ENCODE peak calls at places on chromosomes 6 and 20, in four cellular contexts. V, L, U and E are unnamed samples.
A peak's percentile ranks its signal among the peaks of the same experiment; 100 is the strongest.

GRCh38 chr20:3723284-3723683 is 9.2 kb upstream of the HSPA12B start:
- DNase-seq in V (no peak), L (no peak), U (no peak), E (no peak)

GRCh38 chr20:49275634-49276033 is 2.2 kb downstream of the ZNFX1 start:
- DNase-seq in V (no peak), L (no peak), U (no peak), E (no peak)

GRCh38 chr6:130779658-130780033 is 47.6 kb upstream of the SMLR1 start:
- DNase-seq in V (no peak), L (no peak), U (no peak), E (no peak)

GRCh38 chr20:63092660-63093215 is 86.0 kb upstream of the BHLHE23 start:
- DNase-seq in V (no peak), L (no peak), U (no peak), E (no peak)

GRCh38 chr6:5202941-5203340 is 57.8 kb downstream of the LYRM4 start:
- DNase-seq in V (no peak), L (no peak), U (no peak), E (no peak)

GRCh38 chr6:169985121-169986015 is 233.9 kb downstream of the ERMARD start:
- DNase-seq in V (no peak), L (no peak), U (no peak), E (no peak)

GRCh38 chr6:79964607-79965081 is 17.3 kb upstream of the ELOVL4 start:
- DNase-seq in V (no peak), L (peak; percentile 12), U (no peak), E (no peak)

GRCh38 chr6:108874470-108875160 is 26.4 kb downstream of the ARMC2 start:
- DNase-seq in V (no peak), L (no peak), U (no peak), E (no peak)

GRCh38 chr6:160029525-160029924 is 60.6 kb downstream of the IGF2R start:
- DNase-seq in V (no peak), L (no peak), U (no peak), E (no peak)

GRCh38 chr6:106315765-106316375 is 9.7 kb downstream of the ATG5 start:
- DNase-seq in V (no peak), L (no peak), U (no peak), E (no peak)

GRCh38 chr6:23963137-23963536 is 162.9 kb upstream of the NRSN1 start:
- DNase-seq in V (no peak), L (no peak), U (no peak), E (no peak)

GRCh38 chr20:53917145-53918009 is 153.0 kb downstream of the BCAS1 start:
- DNase-seq in V (no peak), L (no peak), U (no peak), E (no peak)

GRCh38 chr6:149293244-149293643 is 24.3 kb upstream of the TAB2 start:
- DNase-seq in V (no peak), L (no peak), U (no peak), E (no peak)

GRCh38 chr6:84119277-84119676 is 85.7 kb downstream of the MRAP2 start:
- DNase-seq in V (no peak), L (no peak), U (no peak), E (no peak)

GRCh38 chr6:108115598-108116058 is 41.1 kb upstream of the OSTM1 start:
- DNase-seq in V (no peak), L (no peak), U (no peak), E (no peak)

GRCh38 chr6:161066511-161066910 is 74.9 kb downstream of the MAP3K4 start:
- DNase-seq in V (no peak), L (no peak), U (no peak), E (no peak)

GRCh38 chr6:13712485-13712990 is 903 bp upstream of the RANBP9 start:
- DNase-seq in V (no peak), L (no peak), U (no peak), E (no peak)

GRCh38 chr20:60559462-60559861 is 601.2 kb downstream of the CDH26 start:
- DNase-seq in V (no peak), L (no peak), U (no peak), E (no peak)

GRCh38 chr6:87714093-87714809 is 12.2 kb upstream of the AKIRIN2 start:
- DNase-seq in V (no peak), L (no peak), U (no peak), E (no peak)

GRCh38 chr6:35047265-35048011 is 93.7 kb downstream of the TCP11 start:
- DNase-seq in V (no peak), L (no peak), U (no peak), E (no peak)

GRCh38 chr20:13771853-13772453 is 12.8 kb downstream of the ESF1 start:
- DNase-seq in V (no peak), L (no peak), U (peak; percentile 20), E (no peak)

GRCh38 chr20:19497064-19497463 is 261.0 kb upstream of the RIN2 start:
- DNase-seq in V (no peak), L (no peak), U (no peak), E (no peak)

GRCh38 chr6:42870145-42870936 is 9.1 kb upstream of the RPL7L1 start:
- DNase-seq in V (no peak), L (no peak), U (no peak), E (no peak)

GRCh38 chr6:18600236-18600635 is 213.1 kb downstream of the RNF144B start:
- DNase-seq in V (no peak), L (no peak), U (no peak), E (no peak)

GRCh38 chr6:148140772-148141557 is 201.7 kb upstream of the SASH1 start:
- DNase-seq in V (no peak), L (no peak), U (no peak), E (no peak)

GRCh38 chr6:123829302-123829953 is 25.8 kb downstream of the NKAIN2 start:
- DNase-seq in V (no peak), L (no peak), U (no peak), E (no peak)

GRCh38 chr6:73652637-73653570 is 888 bp downstream of the SLC17A5 start:
- DNase-seq in V (peak; percentile 55), L (peak; percentile 50), U (peak; percentile 74), E (peak; percentile 61)

GRCh38 chr6:11030904-11031303 is 13.2 kb downstream of the ELOVL2 start:
- DNase-seq in V (no peak), L (no peak), U (no peak), E (no peak)

GRCh38 chr6:165060636-165061190 is 248.7 kb downstream of the C6orf118 start:
- DNase-seq in V (no peak), L (no peak), U (no peak), E (no peak)

GRCh38 chr20:36540551-36541211 is 638 bp upstream of the MYL9 start:
- DNase-seq in V (no peak), L (no peak), U (no peak), E (no peak)

GRCh38 chr20:47672166-47672565 is 113.1 kb downstream of the SULF2 start:
- DNase-seq in V (no peak), L (no peak), U (no peak), E (no peak)

GRCh38 chr6:150072201-150072600 is 3.3 kb upstream of the ULBP3 start:
- DNase-seq in V (no peak), L (peak; percentile 26), U (no peak), E (no peak)

GRCh38 chr6:3561745-3562144 is 104.9 kb upstream of the SLC22A23 start:
- DNase-seq in V (no peak), L (no peak), U (peak; percentile 41), E (no peak)

GRCh38 chr6:149441740-149442139 is 41.7 kb downstream of the SUMO4 start:
- DNase-seq in V (no peak), L (no peak), U (no peak), E (no peak)

GRCh38 chr6:1901556-1901955 is 291.8 kb downstream of the FOXC1 start:
- DNase-seq in V (no peak), L (no peak), U (no peak), E (no peak)

GRCh38 chr6:158389188-158389919 is 77.1 kb downstream of the TULP4 start:
- DNase-seq in V (no peak), L (no peak), U (no peak), E (no peak)

GRCh38 chr6:42129360-42129676 is 13.1 kb downstream of the C6orf132 start:
- DNase-seq in V (no peak), L (no peak), U (no peak), E (no peak)

GRCh38 chr6:143802833-143803565 is 40.1 kb upstream of the LTV1 start:
- DNase-seq in V (no peak), L (no peak), U (no peak), E (no peak)